ENCODE peak calls at places on chromosomes 11 and 22, in seven cellular contexts. C, T, M, D, Q, Z and K are unnamed samples. For H3K4me1, the result is how much of the 10 kb centered on the place peaks cover.

GRCh38 chr11:93659841-93660240 is 1.6 kb upstream of the CEP295 start:
- DNase-seq in C (no peak), T (no peak), M (no peak), D (no peak), Q (no peak), Z (no peak), K (no peak)

GRCh38 chr11:9230291-9230690 is 34.9 kb downstream of the DENND5A start:
- DNase-seq in C (no peak), T (no peak), M (no peak), D (no peak), Q (no peak), Z (no peak), K (no peak)

GRCh38 chr11:106398396-106399074 is 321.1 kb downstream of the AASDHPPT start:
- DNase-seq in C (no peak), T (no peak), M (no peak), D (no peak), Q (no peak), Z (no peak), K (no peak)

GRCh38 chr11:131656839-131657211 is 286.4 kb downstream of the NTM start:
- DNase-seq in C (no peak), T (no peak), M (no peak), D (no peak), Q (no peak), Z (no peak), K (no peak)

GRCh38 chr11:93330446-93330984 is at the start of gene DEUP1:
- DNase-seq in C (no peak), T (no peak), M (peak), D (peak), Q (no peak), Z (peak), K (peak)

GRCh38 chr11:1232328-1233321 is 9.8 kb downstream of the MUC5B start:
- DNase-seq in C (peak), T (no peak), M (no peak), D (peak), Q (no peak), Z (peak), K (peak)

GRCh38 chr11:105046898-105047579 is 1.9 kb upstream of the CARD16 start:
- DNase-seq in C (no peak), T (no peak), M (peak), D (no peak), Q (no peak), Z (no peak), K (no peak)

GRCh38 chr11:102341844-102342318 is 5.1 kb upstream of the BIRC2 start:
- DNase-seq in C (peak), T (peak), M (peak), D (peak), Q (peak), Z (no peak), K (no peak)

GRCh38 chr11:68430801-68431200 is 29.8 kb upstream of the PPP6R3 start:
- DNase-seq in C (no peak), T (no peak), M (no peak), D (no peak), Q (no peak), Z (no peak), K (no peak)

GRCh38 chr22:35218079-35218478 is 39.2 kb upstream of the HMGXB4 start:
- DNase-seq in C (no peak), T (no peak), M (no peak), D (no peak), Q (no peak), Z (no peak), K (no peak)

GRCh38 chr11:41716862-41717261 is 257.4 kb upstream of the LRRC4C start:
- DNase-seq in C (no peak), T (no peak), M (no peak), D (no peak), Q (no peak), Z (no peak), K (no peak)

GRCh38 chr11:69253028-69253427 is 40.9 kb upstream of the MYEOV start:
- DNase-seq in C (no peak), T (no peak), M (peak), D (no peak), Q (no peak), Z (no peak), K (no peak)

GRCh38 chr11:117423046-117423575 is 95.5 kb downstream of the CEP164 start:
- DNase-seq in C (peak), T (no peak), M (no peak), D (no peak), Q (no peak), Z (peak), K (no peak)

GRCh38 chr11:67420147-67420645 is 4.7 kb downstream of the CARNS1 start:
- DNase-seq in C (no peak), T (no peak), M (no peak), D (no peak), Q (no peak), Z (no peak), K (no peak)
- H3K4me1 ChIP-seq in C (under half), T (under half), M (under half), D (under half), Q (half or more), Z (under half), K (under half)

DNA sequence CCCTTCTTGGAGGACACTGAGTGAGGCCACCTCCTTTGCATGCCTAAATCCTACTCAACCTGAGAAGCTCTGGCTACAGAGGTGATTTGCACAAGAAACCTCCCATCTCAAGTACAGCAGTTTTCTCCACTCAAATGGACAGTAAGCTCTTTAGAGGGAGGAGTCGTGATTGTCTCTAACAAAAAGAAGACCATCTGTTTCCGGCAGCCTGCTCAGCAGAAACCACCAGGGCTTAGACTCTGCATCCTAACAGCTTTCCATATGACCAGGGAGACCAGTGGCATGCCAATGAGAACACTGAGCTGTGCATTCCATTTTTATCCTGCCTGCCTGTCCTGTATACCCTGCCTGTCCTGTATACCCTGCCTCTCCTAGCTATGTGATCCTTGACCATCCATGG is 50.7 kb upstream of the POU2AF2 start:
- DNase-seq in C (no peak), T (no peak), M (no peak), D (no peak), Q (no peak), Z (no peak), K (no peak)
- H3K4me1 ChIP-seq in C (under half), T (under half), M (under half), D (under half), Q (under half), Z (under half), K (under half)

GRCh38 chr22:49960967-49961600 is 512 bp downstream of the PIM3 start:
- DNase-seq in C (peak), T (no peak), M (peak), D (peak), Q (no peak), Z (peak), K (peak)
- H3K4me1 ChIP-seq in C (half or more), T (under half), M (under half), D (half or more), Q (under half), Z (half or more), K (under half)

DNA sequence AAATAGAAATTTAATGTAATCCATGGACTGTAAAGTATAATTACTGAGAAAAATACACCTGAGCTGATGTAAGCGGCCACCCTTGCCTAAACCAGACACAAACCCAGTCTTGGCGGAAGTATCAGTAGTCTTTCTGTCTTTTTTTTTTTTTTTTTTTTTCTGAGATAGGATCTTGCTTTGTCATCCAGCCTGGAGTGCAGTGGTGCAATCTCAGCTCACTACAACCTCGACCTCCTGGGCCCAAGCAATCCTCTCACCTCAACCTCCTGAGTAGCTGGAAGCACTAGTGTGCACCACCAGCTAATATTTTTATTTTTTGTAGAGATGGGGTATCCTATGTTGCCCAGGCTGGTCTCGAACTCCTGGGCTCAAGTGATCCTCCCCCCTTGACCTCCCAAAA is 5.5 kb upstream of the CXCR5 start:
- DNase-seq in C (no peak), T (no peak), M (no peak), D (no peak), Q (no peak), Z (no peak), K (peak)
- H3K4me1 ChIP-seq in C (under half), T (under half), M (under half), D (under half), Q (half or more), Z (under half), K (under half)

DNA sequence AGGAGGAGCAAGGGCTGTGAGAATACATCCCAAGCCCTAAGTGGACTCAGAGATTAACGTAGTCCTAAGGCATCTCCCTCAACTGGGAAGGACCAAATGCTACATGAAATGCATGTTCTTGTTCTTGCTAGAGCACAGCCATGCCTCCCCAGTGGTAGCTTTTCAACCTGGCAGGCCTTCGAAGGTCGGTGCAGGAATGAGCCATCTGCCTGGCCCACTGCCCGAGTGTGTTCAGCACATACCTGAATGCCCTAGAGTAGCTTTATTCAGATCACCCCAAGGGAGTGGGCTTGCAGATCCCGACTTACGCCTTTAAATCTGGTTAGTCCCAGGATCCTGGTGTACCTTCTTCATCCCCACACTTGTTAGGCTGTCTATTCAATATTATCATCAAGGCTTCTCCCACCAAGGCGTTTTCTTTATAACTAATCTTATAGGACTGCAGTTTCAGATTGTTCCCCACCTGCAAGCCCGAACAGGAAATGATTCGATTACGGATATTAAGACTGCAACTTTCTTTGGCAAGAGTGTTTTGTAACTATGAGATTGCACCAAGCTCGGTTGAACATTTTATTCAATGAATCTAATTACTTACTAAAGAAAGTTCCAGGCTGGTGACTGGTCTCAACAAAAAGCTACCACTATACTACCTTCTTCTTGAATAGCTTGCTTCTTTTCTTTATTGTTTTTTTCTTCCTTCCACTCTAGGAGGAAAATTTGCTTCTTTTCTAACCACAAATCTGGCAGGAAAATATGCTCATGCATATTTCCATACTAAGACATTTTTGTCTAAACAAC is 115.6 kb downstream of the SGSM3 start:
- DNase-seq in C (peak), T (no peak), M (peak), D (no peak), Q (no peak), Z (no peak), K (no peak)
- H3K4me1 ChIP-seq in C (under half), T (under half), M (under half), D (under half), Q (under half), Z (under half), K (under half)